ENCODE peak calls at places on chromosomes 12 and 14, in eight cellular contexts. P is iPS-NIHi11; S is kidney tubule cell; O is bronchial epithelial cell; J is activated T-cell treated with anti-CD3 and anti-CD28 coated beads for 48 hours; A is activated T-helper 1 cell treated with anti-CD3 and anti-CD28 coated beads, Interleukin-2, amount 50 U/mL, for 16 hours; X is NCI-H226; M is frontal cortex. D is an unnamed sample.

GRCh38 chr12:4763549-4763948 is 43.3 kb downstream of the GALNT8 start:
- DNase-seq in X (no peak), O (peak; percentile 12), P (peak; percentile 95), M (no peak), J (no peak), S (no peak), A (no peak), D (no peak)

GRCh38 chr14:64091217-64091616 is 203.0 kb downstream of the ESR2 start:
- DNase-seq in M (no peak), X (no peak), A (no peak), O (no peak), S (no peak), P (no peak), J (no peak), D (no peak)

GRCh38 chr12:67045650-67046049 is 223.5 kb upstream of the CAND1 start:
- DNase-seq in O (no peak), A (no peak), P (no peak), X (no peak), J (no peak), M (no peak), S (no peak), D (no peak)

GRCh38 chr12:67797316-67797741 is 148.8 kb downstream of the DYRK2 start:
- DNase-seq in P (no peak), S (peak; percentile 30), M (no peak), J (no peak), A (no peak), X (no peak), O (no peak), D (no peak)

GRCh38 chr12:64544371-64544770 is 65.9 kb upstream of the RASSF3 start:
- DNase-seq in J (no peak), A (no peak), M (no peak), S (no peak), P (no peak), X (no peak), O (no peak), D (no peak)

GRCh38 chr12:549476-550082 is 89.8 kb downstream of the B4GALNT3 start:
- DNase-seq in X (no peak), M (no peak), J (no peak), A (no peak), P (no peak), S (no peak), O (no peak), D (no peak)

GRCh38 chr12:47088021-47088944 is 8.5 kb upstream of the AMIGO2 start:
- DNase-seq in J (no peak), X (peak; percentile 78), M (no peak), S (peak; percentile 35), O (peak; percentile 99), A (no peak), P (no peak), D (peak; percentile 61)

GRCh38 chr14:72454388-72454787 is 439.5 kb downstream of the DPF3 start:
- DNase-seq in M (no peak), S (no peak), X (no peak), A (no peak), P (no peak), J (no peak), O (no peak), D (no peak)

GRCh38 chr12:80353254-80353653 is 90.8 kb upstream of the PTPRQ start:
- DNase-seq in A (no peak), M (no peak), S (no peak), P (no peak), O (peak; percentile 75), X (no peak), J (no peak), D (no peak)

GRCh38 chr12:92133795-92134637 is 11.6 kb downstream of the BTG1 start:
- DNase-seq in J (no peak), X (no peak), P (no peak), M (no peak), A (no peak), O (no peak), S (peak; percentile 29), D (no peak)

GRCh38 chr14:71591929-71592328 is 340.3 kb upstream of the RGS6 start:
- DNase-seq in M (no peak), A (no peak), O (peak; percentile 81), S (peak; percentile 79), X (peak; percentile 72), P (no peak), J (no peak), D (no peak)